ENCODE peak calls at places on chromosomes 13 and 19, in four cellular contexts. Z is DND-41, W is stomach, Y is IMR-90. K is an unnamed sample.

GRCh38 chr19:14433454-14434156 is 499 bp downstream of the PKN1 start:
- DNase-seq in Z (peak; percentile 48), W (peak; percentile 62), Y (no peak), K (peak; percentile 59)

GRCh38 chr13:110565296-110565695 is 3.8 kb upstream of the RAB20 start:
- DNase-seq in Z (no peak), W (no peak), Y (no peak), K (no peak)

GRCh38 chr13:45195421-45195820 is 5.4 kb downstream of the KCTD4 start:
- DNase-seq in Z (no peak), W (no peak), Y (no peak), K (no peak)

GRCh38 chr19:51786651-51787494 is 8.1 kb upstream of the FPR3 start:
- DNase-seq in Z (no peak), W (no peak), Y (no peak), K (no peak)

GRCh38 chr13:39039033-39039432 is 777 bp downstream of the NHLRC3 start:
- DNase-seq in Z (no peak), W (no peak), Y (no peak), K (peak; percentile 25)

GRCh38 chr13:36533806-36534205 is 101.5 kb downstream of the CCNA1 start:
- DNase-seq in Z (no peak), W (no peak), Y (no peak), K (no peak)

GRCh38 chr13:98797456-98797855 is 45.0 kb upstream of the SLC15A1 start:
- DNase-seq in Z (peak; percentile 50), W (no peak), Y (no peak), K (no peak)

GRCh38 chr13:44323754-44324153 is 49.9 kb upstream of the SERP2 start:
- DNase-seq in Z (no peak), W (no peak), Y (no peak), K (no peak)

GRCh38 chr19:45153339-45154063 is 7.3 kb downstream of the NKPD1 start:
- DNase-seq in Z (no peak), W (peak; percentile 47), Y (peak; percentile 48), K (peak; percentile 41)

GRCh38 chr13:29953542-29953941 is 103.1 kb upstream of the UBL3 start:
- DNase-seq in Z (no peak), W (no peak), Y (no peak), K (no peak)

GRCh38 chr13:114107686-114108081 is 24.7 kb downstream of the RASA3 start:
- DNase-seq in Z (no peak), W (no peak), Y (peak; percentile 91), K (no peak)

GRCh38 chr13:79442221-79442620 is 36.2 kb upstream of the RBM26 start:
- DNase-seq in Z (no peak), W (no peak), Y (no peak), K (no peak)

GRCh38 chr19:8899356-8899755 is 67.2 kb downstream of the MBD3L1 start:
- DNase-seq in Z (no peak), W (no peak), Y (no peak), K (no peak)
- H3K9me3 ChIP-seq in Z (no peaks in the 10 kb centered on the region), W (no peaks in the 10 kb centered on the region), Y (peaks cover 37% of the 10 kb centered on the region), K (no peaks in the 10 kb centered on the region)

GRCh38 chr19:17706750-17707181 is 12.5 kb upstream of the MAP1S start:
- DNase-seq in Z (no peak), W (no peak), Y (peak; percentile 39), K (no peak)

GRCh38 chr19:17716309-17716929 is 2.9 kb upstream of the MAP1S start:
- DNase-seq in Z (no peak), W (no peak), Y (no peak), K (peak; percentile 36)

GRCh38 chr19:17711851-17712250 is 7.4 kb upstream of the MAP1S start:
- DNase-seq in Z (no peak), W (no peak), Y (no peak), K (no peak)
- TF ChIP-seq CTCF in Z (no peak), W (no peak), Y (no peak), K (no peak)

GRCh38 chr19:15575406-15575805 is 39.6 kb upstream of the CYP4F8 start:
- DNase-seq in Z (no peak), W (no peak), Y (no peak), K (no peak)

GRCh38 chr19:15564534-15565168 is 50.4 kb upstream of the CYP4F8 start:
- DNase-seq in Z (no peak), W (no peak), Y (no peak), K (no peak)

GRCh38 chr19:15570420-15570819 is 44.6 kb upstream of the CYP4F8 start:
- DNase-seq in Z (no peak), W (no peak), Y (no peak), K (no peak)
- H3K9me3 ChIP-seq in Z (no peaks in the 10 kb centered on the region), W (no peaks in the 10 kb centered on the region), Y (no peaks in the 10 kb centered on the region), K (no peaks in the 10 kb centered on the region)

GRCh38 chr19:2129486-2129885 is 21.9 kb downstream of the AP3D1 start:
- DNase-seq in Z (no peak), W (no peak), Y (no peak), K (no peak)

GRCh38 chr19:2129022-2129421 is 22.3 kb downstream of the AP3D1 start:
- DNase-seq in Z (no peak), W (no peak), Y (no peak), K (no peak)

GRCh38 chr19:2129892-2130770 is 21.2 kb downstream of the AP3D1 start:
- DNase-seq in Z (no peak), W (no peak), Y (no peak), K (no peak)

GRCh38 chr19:2126879-2127518 is 24.4 kb downstream of the AP3D1 start:
- DNase-seq in Z (no peak), W (no peak), Y (no peak), K (no peak)

GRCh38 chr19:2127758-2128157 is 23.6 kb downstream of the AP3D1 start:
- DNase-seq in Z (no peak), W (no peak), Y (no peak), K (no peak)
- TF ChIP-seq CTCF in Z (no peak), W (no peak), Y (no peak), K (no peak)

GRCh38 chr19:49456351-49456750 is 3.3 kb downstream of the ALDH16A1 start:
- DNase-seq in Z (no peak), W (no peak), Y (no peak), K (no peak)
- H3K9me3 ChIP-seq in Z (no peaks in the 10 kb centered on the region), W (no peaks in the 10 kb centered on the region), Y (no peaks in the 10 kb centered on the region), K (no peaks in the 10 kb centered on the region)

GRCh38 chr19:34664870-34665269 is 12.1 kb downstream of the SCGB2B2 start:
- DNase-seq in Z (no peak), W (no peak), Y (no peak), K (no peak)

GRCh38 chr19:34664168-34664567 is 12.8 kb downstream of the SCGB2B2 start:
- DNase-seq in Z (no peak), W (no peak), Y (no peak), K (no peak)

GRCh38 chr19:34666200-34666957 is 10.6 kb downstream of the SCGB2B2 start:
- DNase-seq in Z (no peak), W (no peak), Y (no peak), K (no peak)

GRCh38 chr19:34661357-34661756 is 15.6 kb downstream of the SCGB2B2 start:
- DNase-seq in Z (no peak), W (peak; percentile 45), Y (no peak), K (no peak)

DNA sequence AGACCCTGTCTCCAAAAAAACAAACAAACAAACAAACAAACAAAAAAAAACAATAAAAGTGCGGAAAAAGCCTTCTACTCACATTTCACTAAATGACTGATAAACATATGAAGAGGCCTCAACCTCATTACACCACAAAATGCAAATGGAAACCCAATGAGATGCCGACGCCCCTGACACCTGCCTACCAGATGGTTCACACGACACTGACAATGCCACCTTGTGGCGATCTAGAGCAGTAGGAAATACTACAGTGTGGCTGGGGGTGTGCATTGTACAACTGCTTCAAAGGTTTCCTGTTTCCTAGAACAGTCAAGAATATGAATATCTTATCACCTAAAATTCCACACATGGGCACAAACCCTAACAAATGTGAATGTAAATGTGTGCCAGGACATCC is 14.0 kb downstream of the SCGB2B2 start:
- DNase-seq in Z (peak; percentile 65), W (no peak), Y (no peak), K (peak; percentile 74)
- TF ChIP-seq CTCF in Z (peak; percentile 78), W (no peak), Y (no peak), K (peak; percentile 81)

DNA sequence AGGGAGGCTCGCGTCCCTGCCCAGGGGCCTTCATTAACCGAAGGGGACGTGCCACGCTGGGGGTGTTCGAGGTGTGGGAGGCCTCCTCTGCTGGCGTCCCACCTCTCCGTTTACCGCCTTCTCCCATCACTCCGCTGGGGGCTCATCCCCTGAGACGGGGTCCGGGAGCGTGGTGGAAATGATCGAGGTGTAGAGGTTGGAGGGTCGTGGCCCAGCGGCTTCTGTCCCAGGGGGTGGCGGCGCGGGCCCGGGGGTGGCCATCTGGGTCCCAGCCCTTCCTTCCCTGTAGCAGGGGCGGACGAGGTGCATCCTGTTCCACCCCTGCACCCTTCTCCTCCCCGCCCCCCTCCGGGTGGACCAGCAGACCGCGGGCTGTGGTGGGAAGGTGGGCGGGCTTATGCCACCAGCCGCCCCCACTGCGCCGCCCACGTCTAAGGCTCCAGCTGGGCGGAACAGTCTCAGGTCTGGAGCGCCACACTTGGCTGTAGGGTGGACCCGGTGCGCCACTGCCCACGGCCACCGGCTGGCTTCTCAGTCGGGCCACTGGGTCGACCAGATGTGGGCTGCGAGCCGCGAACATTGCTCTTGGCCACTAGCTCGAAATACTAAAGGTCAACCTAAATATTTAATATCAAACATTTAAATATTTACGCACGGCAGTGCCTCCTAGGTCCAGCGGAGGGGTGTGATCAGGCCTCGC is 69.5 kb downstream of the ZNF723 start:
- DNase-seq in Z (no peak), W (no peak), Y (no peak), K (no peak)
- H3K9me3 ChIP-seq in Z (peaks cover 17% of the 10 kb centered on the region), W (peaks cover 52% of the 10 kb centered on the region), Y (peaks cover 29% of the 10 kb centered on the region), K (no peaks in the 10 kb centered on the region)

GRCh38 chr19:33705860-33706259 is 84.1 kb downstream of the CHST8 start:
- DNase-seq in Z (no peak), W (no peak), Y (no peak), K (no peak)

GRCh38 chr19:33703821-33704220 is 82.1 kb downstream of the CHST8 start:
- DNase-seq in Z (no peak), W (no peak), Y (no peak), K (no peak)

GRCh38 chr19:33704271-33704670 is 82.5 kb downstream of the CHST8 start:
- DNase-seq in Z (no peak), W (no peak), Y (no peak), K (no peak)

GRCh38 chr19:33703438-33703750 is 81.6 kb downstream of the CHST8 start:
- DNase-seq in Z (no peak), W (no peak), Y (no peak), K (no peak)

DNA sequence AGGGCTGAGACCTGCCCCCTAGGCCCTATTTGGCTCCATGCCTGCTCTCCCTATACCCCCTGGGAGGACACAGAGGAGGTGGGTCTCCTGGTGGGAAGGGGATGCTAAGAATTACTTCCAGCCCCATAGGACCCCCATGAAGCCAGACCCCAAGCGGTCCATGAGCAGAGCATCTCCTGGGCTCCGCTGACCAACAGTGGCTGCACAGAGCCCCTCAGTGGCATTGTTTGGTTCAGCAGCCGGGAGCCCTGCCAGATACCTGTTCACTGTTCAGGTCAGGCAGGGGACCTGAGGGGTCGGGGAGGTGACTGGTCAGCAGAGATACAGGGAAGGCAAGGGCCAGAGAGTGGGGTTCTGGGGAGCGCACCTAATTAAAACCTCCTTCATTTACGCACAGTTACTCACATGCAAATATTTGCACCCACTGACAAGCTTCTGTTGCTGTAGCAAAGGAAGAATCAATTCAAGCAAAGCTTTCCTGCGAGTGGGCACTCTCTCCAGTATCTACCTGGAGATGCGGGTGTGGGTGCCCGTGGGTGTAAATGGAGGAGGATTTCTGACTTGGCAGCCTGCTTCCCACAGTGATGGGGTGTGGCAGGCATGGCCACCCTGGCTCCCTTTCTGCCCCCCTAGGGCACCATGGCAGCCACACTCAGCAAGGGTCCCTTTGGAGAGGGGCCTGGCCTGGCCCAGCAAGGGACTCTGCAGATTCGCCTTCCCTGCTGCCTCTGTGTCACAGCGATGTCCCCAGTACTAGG is 83.5 kb downstream of the CHST8 start:
- DNase-seq in Z (no peak), W (no peak), Y (no peak), K (no peak)
- TF ChIP-seq CTCF in Z (peak; percentile 4), W (no peak), Y (no peak), K (peak; percentile 22)

K was measured in OCI-LY7.